ENCODE peak calls at places on chromosomes 4 and X, in seven cellular contexts. One of them, this sample, is unnamed.

GRCh38 chr4:52234539-52235174 is 183.6 kb downstream of the SPATA18 start:
- DNase-seq in suprapubic skin: no peak
- DNase-seq in endothelial cell of umbilical vein: peak
- DNase-seq in ovary: peak
- DNase-seq in body of pancreas: no peak
- DNase-seq in A549: peak
- DNase-seq in heart left ventricle: no peak
- DNase-seq in this sample: no peak

GRCh38 chr4:165945991-165946390 is 73.0 kb downstream of the TLL1 start:
- DNase-seq in suprapubic skin: no peak
- DNase-seq in endothelial cell of umbilical vein: no peak
- DNase-seq in ovary: no peak
- DNase-seq in body of pancreas: no peak
- DNase-seq in A549: no peak
- DNase-seq in heart left ventricle: no peak
- DNase-seq in this sample: no peak

GRCh38 chr4:143653031-143653430 is 47.4 kb downstream of the FREM3 start:
- DNase-seq in suprapubic skin: no peak
- DNase-seq in endothelial cell of umbilical vein: peak
- DNase-seq in ovary: no peak
- DNase-seq in body of pancreas: no peak
- DNase-seq in A549: no peak
- DNase-seq in heart left ventricle: no peak
- DNase-seq in this sample: no peak

GRCh38 chr4:37803348-37803973 is 23.0 kb upstream of the PGM2 start:
- DNase-seq in suprapubic skin: no peak
- DNase-seq in endothelial cell of umbilical vein: peak
- DNase-seq in ovary: no peak
- DNase-seq in body of pancreas: no peak
- DNase-seq in A549: no peak
- DNase-seq in heart left ventricle: peak
- DNase-seq in this sample: no peak

GRCh38 chrX:115031989-115032388 is 14.6 kb upstream of the IL13RA2 start:
- DNase-seq in suprapubic skin: no peak
- DNase-seq in endothelial cell of umbilical vein: no peak
- DNase-seq in ovary: no peak
- DNase-seq in body of pancreas: no peak
- DNase-seq in A549: no peak
- DNase-seq in heart left ventricle: no peak
- DNase-seq in this sample: no peak

GRCh38 chr4:173332963-173333657 is 1.0 kb downstream of the HMGB2 start:
- DNase-seq in suprapubic skin: no peak
- DNase-seq in endothelial cell of umbilical vein: peak
- DNase-seq in ovary: no peak
- DNase-seq in body of pancreas: no peak
- DNase-seq in A549: no peak
- DNase-seq in heart left ventricle: no peak
- DNase-seq in this sample: no peak

GRCh38 chr4:68655764-68656444 is 14.5 kb downstream of the UGT2B15 start:
- DNase-seq in suprapubic skin: no peak
- DNase-seq in endothelial cell of umbilical vein: no peak
- DNase-seq in ovary: no peak
- DNase-seq in body of pancreas: no peak
- DNase-seq in A549: no peak
- DNase-seq in heart left ventricle: no peak
- DNase-seq in this sample: no peak

GRCh38 chr4:42513748-42514490 is 116.6 kb downstream of the SHISA3 start:
- DNase-seq in suprapubic skin: no peak
- DNase-seq in endothelial cell of umbilical vein: no peak
- DNase-seq in ovary: no peak
- DNase-seq in body of pancreas: no peak
- DNase-seq in A549: no peak
- DNase-seq in heart left ventricle: no peak
- DNase-seq in this sample: no peak

GRCh38 chr4:185730387-185730786 is 81.6 kb downstream of the SORBS2 start:
- DNase-seq in suprapubic skin: no peak
- DNase-seq in endothelial cell of umbilical vein: no peak
- DNase-seq in ovary: no peak
- DNase-seq in body of pancreas: no peak
- DNase-seq in A549: no peak
- DNase-seq in heart left ventricle: no peak
- DNase-seq in this sample: no peak

GRCh38 chrX:22800360-22800759 is 199.4 kb upstream of the DDX53 start:
- DNase-seq in suprapubic skin: no peak
- DNase-seq in endothelial cell of umbilical vein: peak
- DNase-seq in ovary: no peak
- DNase-seq in body of pancreas: no peak
- DNase-seq in A549: no peak
- DNase-seq in heart left ventricle: peak
- DNase-seq in this sample: no peak

GRCh38 chrX:30906726-30907125 is 17.7 kb upstream of the TAB3 start:
- DNase-seq in suprapubic skin: no peak
- DNase-seq in endothelial cell of umbilical vein: no peak
- DNase-seq in ovary: no peak
- DNase-seq in body of pancreas: no peak
- DNase-seq in A549: no peak
- DNase-seq in heart left ventricle: no peak
- DNase-seq in this sample: no peak

GRCh38 chr4:65623509-65623908 is 46.8 kb downstream of the EPHA5 start:
- DNase-seq in suprapubic skin: no peak
- DNase-seq in endothelial cell of umbilical vein: peak
- DNase-seq in ovary: no peak
- DNase-seq in body of pancreas: no peak
- DNase-seq in A549: no peak
- DNase-seq in heart left ventricle: no peak
- DNase-seq in this sample: no peak

GRCh38 chrX:23901065-23901464 is 6.7 kb downstream of the APOO start:
- DNase-seq in suprapubic skin: no peak
- DNase-seq in endothelial cell of umbilical vein: peak
- DNase-seq in ovary: no peak
- DNase-seq in body of pancreas: no peak
- DNase-seq in A549: peak
- DNase-seq in heart left ventricle: no peak
- DNase-seq in this sample: no peak

GRCh38 chrX:88284844-88285243 is 462.2 kb upstream of the CPXCR1 start:
- DNase-seq in suprapubic skin: no peak
- DNase-seq in endothelial cell of umbilical vein: no peak
- DNase-seq in ovary: no peak
- DNase-seq in body of pancreas: peak
- DNase-seq in A549: no peak
- DNase-seq in heart left ventricle: no peak
- DNase-seq in this sample: no peak

GRCh38 chr4:169103966-169104412 is 93.9 kb upstream of the CBR4 start:
- DNase-seq in suprapubic skin: no peak
- DNase-seq in endothelial cell of umbilical vein: no peak
- DNase-seq in ovary: no peak
- DNase-seq in body of pancreas: peak
- DNase-seq in A549: no peak
- DNase-seq in heart left ventricle: no peak
- DNase-seq in this sample: no peak

GRCh38 chr4:94390804-94391410 is 48.3 kb upstream of the HPGDS start:
- DNase-seq in suprapubic skin: no peak
- DNase-seq in endothelial cell of umbilical vein: peak
- DNase-seq in ovary: no peak
- DNase-seq in body of pancreas: no peak
- DNase-seq in A549: peak
- DNase-seq in heart left ventricle: no peak
- DNase-seq in this sample: peak

GRCh38 chr4:31458813-31459212 is 738.6 kb downstream of the PCDH7 start:
- DNase-seq in suprapubic skin: no peak
- DNase-seq in endothelial cell of umbilical vein: no peak
- DNase-seq in ovary: no peak
- DNase-seq in body of pancreas: no peak
- DNase-seq in A549: no peak
- DNase-seq in heart left ventricle: no peak
- DNase-seq in this sample: no peak

GRCh38 chr4:179352221-179352620 is 1910.0 kb upstream of the AGA start:
- DNase-seq in suprapubic skin: no peak
- DNase-seq in endothelial cell of umbilical vein: no peak
- DNase-seq in ovary: no peak
- DNase-seq in body of pancreas: no peak
- DNase-seq in A549: no peak
- DNase-seq in heart left ventricle: no peak
- DNase-seq in this sample: no peak

GRCh38 chr4:180999217-180999616 is 1244.0 kb upstream of the TENM3 start:
- DNase-seq in suprapubic skin: no peak
- DNase-seq in endothelial cell of umbilical vein: no peak
- DNase-seq in ovary: no peak
- DNase-seq in body of pancreas: no peak
- DNase-seq in A549: no peak
- DNase-seq in heart left ventricle: no peak
- DNase-seq in this sample: no peak

GRCh38 chrX:121110536-121110935 is 63.1 kb downstream of the GLUD2 start:
- DNase-seq in suprapubic skin: no peak
- DNase-seq in endothelial cell of umbilical vein: no peak
- DNase-seq in ovary: no peak
- DNase-seq in body of pancreas: no peak
- DNase-seq in A549: no peak
- DNase-seq in heart left ventricle: no peak
- DNase-seq in this sample: no peak

GRCh38 chr4:48907706-48908477 is 1.3 kb upstream of the OCIAD2 start:
- DNase-seq in suprapubic skin: no peak
- DNase-seq in endothelial cell of umbilical vein: no peak
- DNase-seq in ovary: no peak
- DNase-seq in body of pancreas: no peak
- DNase-seq in A549: no peak
- DNase-seq in heart left ventricle: no peak
- DNase-seq in this sample: no peak

GRCh38 chrX:130626521-130626920 is 224.7 kb downstream of the RBMX2 start:
- DNase-seq in suprapubic skin: no peak
- DNase-seq in endothelial cell of umbilical vein: no peak
- DNase-seq in ovary: no peak
- DNase-seq in body of pancreas: no peak
- DNase-seq in A549: no peak
- DNase-seq in heart left ventricle: no peak
- DNase-seq in this sample: no peak

GRCh38 chrX:91414710-91415109 is 19.9 kb upstream of the PABPC5 start:
- DNase-seq in suprapubic skin: no peak
- DNase-seq in endothelial cell of umbilical vein: no peak
- DNase-seq in ovary: no peak
- DNase-seq in body of pancreas: no peak
- DNase-seq in A549: no peak
- DNase-seq in heart left ventricle: no peak
- DNase-seq in this sample: no peak

GRCh38 chr4:28776004-28776403 is 1915.4 kb downstream of the STIM2 start:
- DNase-seq in suprapubic skin: no peak
- DNase-seq in endothelial cell of umbilical vein: no peak
- DNase-seq in ovary: no peak
- DNase-seq in body of pancreas: no peak
- DNase-seq in A549: no peak
- DNase-seq in heart left ventricle: no peak
- DNase-seq in this sample: no peak

GRCh38 chrX:85851418-85851817 is 195.9 kb downstream of the CHM start:
- DNase-seq in suprapubic skin: no peak
- DNase-seq in endothelial cell of umbilical vein: peak
- DNase-seq in ovary: no peak
- DNase-seq in body of pancreas: peak
- DNase-seq in A549: peak
- DNase-seq in heart left ventricle: no peak
- DNase-seq in this sample: no peak

GRCh38 chrX:123976671-123977316 is 15.3 kb downstream of the STAG2 start:
- DNase-seq in suprapubic skin: no peak
- DNase-seq in endothelial cell of umbilical vein: peak
- DNase-seq in ovary: no peak
- DNase-seq in body of pancreas: no peak
- DNase-seq in A549: peak
- DNase-seq in heart left ventricle: no peak
- DNase-seq in this sample: no peak

GRCh38 chrX:76919761-76920160 is 492.3 kb downstream of the MAGEE1 start:
- DNase-seq in suprapubic skin: no peak
- DNase-seq in endothelial cell of umbilical vein: no peak
- DNase-seq in ovary: no peak
- DNase-seq in body of pancreas: no peak
- DNase-seq in A549: no peak
- DNase-seq in heart left ventricle: no peak
- DNase-seq in this sample: no peak
- H3K27ac ChIP-seq in suprapubic skin: no peak
- H3K27ac ChIP-seq in endothelial cell of umbilical vein: no peak
- H3K27ac ChIP-seq in ovary: no peak
- H3K27ac ChIP-seq in body of pancreas: no peak
- H3K27ac ChIP-seq in A549: no peak
- H3K27ac ChIP-seq in heart left ventricle: no peak
- H3K27ac ChIP-seq in this sample: no peak

GRCh38 chrX:154411981-154412340 is 622 bp downstream of the TAFAZZIN start:
- DNase-seq in suprapubic skin: no peak
- DNase-seq in endothelial cell of umbilical vein: peak
- DNase-seq in ovary: peak
- DNase-seq in body of pancreas: peak
- DNase-seq in A549: peak
- DNase-seq in heart left ventricle: peak
- DNase-seq in this sample: peak
- TF ChIP-seq POLR2A in suprapubic skin: peak
- TF ChIP-seq POLR2A in endothelial cell of umbilical vein: no peak
- TF ChIP-seq POLR2A in ovary: peak
- TF ChIP-seq POLR2A in body of pancreas: peak
- TF ChIP-seq POLR2A in A549: peak
- TF ChIP-seq POLR2A in heart left ventricle: no peak
- TF ChIP-seq POLR2A in this sample: no peak

GRCh38 chr4:87045659-87046058 is 110.8 kb downstream of the AFF1 start:
- DNase-seq in suprapubic skin: no peak
- DNase-seq in endothelial cell of umbilical vein: no peak
- DNase-seq in ovary: no peak
- DNase-seq in body of pancreas: no peak
- DNase-seq in A549: no peak
- DNase-seq in heart left ventricle: no peak
- DNase-seq in this sample: no peak
- H3K27ac ChIP-seq in suprapubic skin: peak
- H3K27ac ChIP-seq in endothelial cell of umbilical vein: peak
- H3K27ac ChIP-seq in ovary: peak
- H3K27ac ChIP-seq in body of pancreas: peak
- H3K27ac ChIP-seq in A549: no peak
- H3K27ac ChIP-seq in heart left ventricle: peak
- H3K27ac ChIP-seq in this sample: peak

DNA sequence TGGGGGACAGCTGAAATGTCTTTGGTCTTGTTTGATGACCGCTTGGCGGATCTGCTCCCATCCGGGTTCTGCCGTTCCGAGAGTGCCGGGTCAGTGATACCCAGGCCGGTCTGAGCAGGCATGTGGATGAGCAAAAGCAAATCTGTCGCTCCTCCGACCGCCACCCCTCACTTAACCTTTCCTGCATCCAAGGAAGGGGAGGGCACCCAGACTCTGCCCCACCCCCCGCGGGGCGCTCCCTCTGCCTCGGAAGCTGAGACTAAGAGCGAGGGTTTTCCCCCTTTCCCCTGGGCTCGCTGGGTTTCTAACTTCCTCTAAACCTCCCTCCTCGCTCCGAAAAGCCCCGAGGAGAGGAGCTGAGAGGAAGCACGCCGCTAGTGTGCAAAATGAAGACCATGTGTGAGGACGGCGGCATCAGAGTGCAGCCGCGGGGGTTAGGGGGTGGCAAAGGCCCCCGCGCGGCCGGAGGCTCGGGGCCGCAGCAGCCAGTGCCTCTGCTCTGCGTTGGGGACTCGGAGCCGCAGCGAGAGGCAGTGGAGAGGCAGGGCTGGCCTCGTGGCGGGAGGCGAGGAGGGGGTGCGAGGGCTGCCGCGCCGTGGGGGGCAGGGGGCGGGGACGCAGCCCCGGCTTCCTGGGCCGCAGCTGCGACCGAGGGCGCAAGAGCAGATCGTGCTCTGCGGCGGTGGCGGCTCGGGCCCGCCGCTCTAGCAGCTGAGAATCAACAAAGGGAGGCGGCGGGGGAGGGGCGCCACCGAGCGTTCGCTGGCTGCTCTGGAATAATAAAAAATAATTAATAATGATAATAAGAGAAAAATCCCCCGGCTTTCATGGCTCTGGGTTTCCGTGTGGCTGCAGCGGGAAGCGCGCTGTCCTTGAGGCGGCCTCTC is 55.8 kb upstream of the BCOR start:
- DNase-seq in suprapubic skin: no peak
- DNase-seq in endothelial cell of umbilical vein: no peak
- DNase-seq in ovary: peak
- DNase-seq in body of pancreas: peak
- DNase-seq in A549: peak
- DNase-seq in heart left ventricle: peak
- DNase-seq in this sample: no peak
- TF ChIP-seq POLR2A in suprapubic skin: no peak
- TF ChIP-seq POLR2A in endothelial cell of umbilical vein: no peak
- TF ChIP-seq POLR2A in ovary: no peak
- TF ChIP-seq POLR2A in body of pancreas: peak
- TF ChIP-seq POLR2A in A549: peak
- TF ChIP-seq POLR2A in heart left ventricle: no peak
- TF ChIP-seq POLR2A in this sample: no peak

This sample was measured in tibial nerve.